ENCODE peak calls at places on chromosome 5, in ten cellular contexts. N is fibroblast of mammary gland; Z is stimulated activated CD8-positive, alpha-beta memory T cell treated with anti-CD3 and anti-CD28 coated beads, Interleukin-2, amount 100 ng/mL, for 1 hour; B is COR-L47; V is NCI-H2029 treated with DMSO at 0.1 percent for 48 hours; S is neural crest cell; L is left ventricle myocardium inferior; J is memory B cell; U is stimulated activated CD4-positive, alpha-beta T cell treated with anti-CD3 and anti-CD28 coated beads, Interleukin-1b, Interleukin-23, amount 100 ng/mL, for 4 hours; E is NCI-H345. T is an unnamed sample.

GRCh38 chr5:148904440-148904839 is 78.0 kb downstream of the ADRB2 start:
- DNase-seq in N (no peak), Z (no peak), B (no peak), V (no peak), S (no peak), L (peak), J (no peak), U (no peak), E (no peak), T (no peak)

GRCh38 chr5:166722939-166723338 is 1568.5 kb upstream of the WWC1 start:
- DNase-seq in N (peak), Z (no peak), B (no peak), V (no peak), S (no peak), L (no peak), J (no peak), U (no peak), E (no peak), T (no peak)

GRCh38 chr5:126656397-126657007 is 55.8 kb downstream of the PHAX start:
- DNase-seq in N (peak), Z (no peak), B (peak), V (no peak), S (peak), L (no peak), J (no peak), U (no peak), E (peak), T (no peak)

GRCh38 chr5:178227138-178227659 is 5.4 kb downstream of the PHYKPL start:
- DNase-seq in N (peak), Z (no peak), B (no peak), V (no peak), S (no peak), L (peak), J (no peak), U (no peak), E (no peak), T (no peak)

GRCh38 chr5:135890867-135891266 is 4.8 kb downstream of the IL9 start:
- DNase-seq in N (no peak), Z (no peak), B (no peak), V (no peak), S (no peak), L (no peak), J (no peak), U (no peak), E (no peak), T (no peak)

GRCh38 chr5:88690619-88691560 is 192.1 kb downstream of the MEF2C start:
- DNase-seq in N (peak), Z (peak), B (peak), V (peak), S (peak), L (peak), J (peak), U (peak), E (peak), T (no peak)

GRCh38 chr5:142360051-142360498 is 35.3 kb upstream of the SPRY4 start:
- DNase-seq in N (no peak), Z (no peak), B (no peak), V (no peak), S (no peak), L (no peak), J (no peak), U (no peak), E (no peak), T (no peak)

GRCh38 chr5:180069589-180070247 is 1.8 kb downstream of the RNF130 start:
- DNase-seq in N (no peak), Z (no peak), B (no peak), V (peak), S (no peak), L (no peak), J (no peak), U (no peak), E (peak), T (no peak)

GRCh38 chr5:39167141-39167972 is 52.0 kb downstream of the FYB1 start:
- DNase-seq in N (peak), Z (no peak), B (no peak), V (no peak), S (no peak), L (no peak), J (no peak), U (no peak), E (no peak), T (no peak)

GRCh38 chr5:141492168-141492885 is 3.4 kb downstream of the PCDHGC5 start:
- DNase-seq in N (no peak), Z (no peak), B (no peak), V (no peak), S (no peak), L (no peak), J (peak), U (no peak), E (no peak), T (no peak)

GRCh38 chr5:151182501-151182900 is 24.9 kb upstream of the ANXA6 start:
- DNase-seq in N (no peak), Z (no peak), B (no peak), V (no peak), S (no peak), L (no peak), J (no peak), U (no peak), E (no peak), T (no peak)

GRCh38 chr5:146667633-146668032 is 151.6 kb upstream of the GPR151 start:
- DNase-seq in N (peak), Z (no peak), B (peak), V (peak), S (no peak), L (no peak), J (no peak), U (no peak), E (peak), T (no peak)

GRCh38 chr5:167248262-167248661 is 1043.2 kb upstream of the WWC1 start:
- DNase-seq in N (peak), Z (no peak), B (no peak), V (no peak), S (no peak), L (no peak), J (no peak), U (no peak), E (no peak), T (no peak)